ENCODE peak calls at places on chromosomes 4 and X, in seven cellular contexts. T is mesothelial cell of epicardium; U is GM20000; V is CD4-positive, alpha-beta T cell; Z is ovary; P is cardiac fibroblast; O is astrocyte of the spinal cord. L is an unnamed sample.

GRCh38 chr4:110781944-110782343 is 159.1 kb upstream of the PITX2 start:
- DNase-seq in T (no peak), U (no peak), V (no peak), Z (no peak), P (no peak), O (no peak), L (no peak)

GRCh38 chrX:155247497-155247896 is 16.8 kb downstream of the RAB39B start:
- DNase-seq in T (no peak), U (no peak), V (no peak), Z (no peak), P (no peak), O (no peak), L (no peak)

GRCh38 chr4:54439831-54440243 is 210.7 kb downstream of the PDGFRA start:
- DNase-seq in T (no peak), U (no peak), V (no peak), Z (peak), P (peak), O (peak), L (no peak)

GRCh38 chrX:124406294-124407013 is 60.1 kb downstream of the SH2D1A start:
- DNase-seq in T (peak), U (peak), V (peak), Z (peak), P (peak), O (peak), L (no peak)

GRCh38 chr4:19580090-19580489 is 671.6 kb upstream of the SLIT2 start:
- DNase-seq in T (no peak), U (no peak), V (no peak), Z (no peak), P (peak), O (no peak), L (no peak)

GRCh38 chrX:100980608-100981497 is 11.3 kb downstream of the ARL13A start:
- DNase-seq in T (no peak), U (no peak), V (no peak), Z (no peak), P (peak), O (peak), L (no peak)

GRCh38 chrX:107571296-107571998 is 56.9 kb upstream of the PRPS1 start:
- DNase-seq in T (no peak), U (no peak), V (no peak), Z (no peak), P (peak), O (peak), L (no peak)

GRCh38 chr4:87930629-87931028 is 44.9 kb upstream of the SPP1 start:
- DNase-seq in T (no peak), U (no peak), V (no peak), Z (no peak), P (no peak), O (no peak), L (no peak)

GRCh38 chr4:134624365-134624764 is 422.8 kb upstream of the PABPC4L start:
- DNase-seq in T (no peak), U (no peak), V (no peak), Z (no peak), P (no peak), O (no peak), L (no peak)

GRCh38 chr4:98686847-98687246 is 28.4 kb upstream of the TSPAN5 start:
- DNase-seq in T (no peak), U (no peak), V (no peak), Z (no peak), P (no peak), O (no peak), L (no peak)

GRCh38 chrX:39895228-39896110 is 202.3 kb downstream of the BCOR start:
- DNase-seq in T (no peak), U (no peak), V (no peak), Z (no peak), P (peak), O (no peak), L (no peak)

GRCh38 chrX:31071262-31071661 is 579 bp downstream of the FTHL17 start:
- DNase-seq in T (no peak), U (no peak), V (no peak), Z (no peak), P (no peak), O (no peak), L (no peak)

GRCh38 chrX:16826207-16826606 is 39.9 kb downstream of the TXLNG start:
- DNase-seq in T (no peak), U (peak), V (no peak), Z (no peak), P (peak), O (peak), L (no peak)

GRCh38 chr4:140703463-140703862 is 52.7 kb downstream of the TBC1D9 start:
- DNase-seq in T (no peak), U (no peak), V (no peak), Z (no peak), P (peak), O (peak), L (no peak)

GRCh38 chrX:46758956-46759644 is at the start of gene SLC9A7:
- DNase-seq in T (peak), U (peak), V (peak), Z (peak), P (peak), O (peak), L (peak)

GRCh38 chr4:156771171-156771837 is 200.3 kb downstream of the PDGFC start:
- DNase-seq in T (no peak), U (no peak), V (no peak), Z (no peak), P (peak), O (peak), L (no peak)

GRCh38 chrX:21295246-21295820 is 78.9 kb upstream of the CNKSR2 start:
- DNase-seq in T (no peak), U (no peak), V (no peak), Z (no peak), P (no peak), O (no peak), L (no peak)

GRCh38 chrX:43654431-43655150 is 1.5 kb upstream of the MAOA start:
- DNase-seq in T (peak), U (peak), V (peak), Z (peak), P (peak), O (peak), L (peak)

GRCh38 chr4:29153642-29154041 is 1566.5 kb upstream of the PCDH7 start:
- DNase-seq in T (no peak), U (no peak), V (no peak), Z (no peak), P (no peak), O (no peak), L (no peak)

GRCh38 chr4:40992472-40993298 is 221.7 kb downstream of the APBB2 start:
- DNase-seq in T (no peak), U (peak), V (no peak), Z (no peak), P (peak), O (peak), L (no peak)

GRCh38 chr4:152224872-152225420 is 310.9 kb downstream of the FBXW7 start:
- DNase-seq in T (no peak), U (no peak), V (no peak), Z (no peak), P (no peak), O (no peak), L (no peak)

GRCh38 chr4:82138376-82138775 is 235.4 kb downstream of the HNRNPD start:
- DNase-seq in T (no peak), U (no peak), V (no peak), Z (no peak), P (no peak), O (no peak), L (no peak)

GRCh38 chr4:128796934-128797333 is 12.6 kb upstream of the JADE1 start:
- DNase-seq in T (no peak), U (no peak), V (no peak), Z (no peak), P (no peak), O (no peak), L (no peak)

GRCh38 chr4:134028411-134028810 is 173.2 kb downstream of the PABPC4L start:
- DNase-seq in T (no peak), U (no peak), V (no peak), Z (no peak), P (no peak), O (no peak), L (no peak)

GRCh38 chr4:797066-797465 is 28.9 kb downstream of the CPLX1 start:
- DNase-seq in T (no peak), U (no peak), V (no peak), Z (no peak), P (no peak), O (no peak), L (no peak)

GRCh38 chr4:164571593-164572385 is 182.1 kb upstream of the SMIM31 start:
- DNase-seq in T (no peak), U (no peak), V (no peak), Z (no peak), P (no peak), O (peak), L (no peak)

GRCh38 chrX:1536712-1537030 is 314 bp downstream of the P2RY8 start:
- DNase-seq in T (no peak), U (no peak), V (no peak), Z (no peak), P (no peak), O (no peak), L (no peak)

GRCh38 chr4:126790633-126791032 is 842.1 kb upstream of the INTU start:
- DNase-seq in T (no peak), U (no peak), V (no peak), Z (no peak), P (no peak), O (no peak), L (no peak)

GRCh38 chr4:152171556-152171955 is 364.3 kb downstream of the FBXW7 start:
- DNase-seq in T (no peak), U (no peak), V (no peak), Z (no peak), P (no peak), O (no peak), L (no peak)

GRCh38 chr4:123554819-123555499 is 158.4 kb downstream of the SPRY1 start:
- DNase-seq in T (no peak), U (no peak), V (no peak), Z (no peak), P (no peak), O (no peak), L (no peak)
- TF ChIP-seq CTCF in T (no peak), U (no peak), V (no peak), Z (no peak), P (no peak), O (no peak), L (no peak)

GRCh38 chr4:2964077-2964471 is 703 bp downstream of the GRK4 start:
- DNase-seq in T (no peak), U (no peak), V (no peak), Z (no peak), P (no peak), O (no peak), L (no peak)

GRCh38 chr4:2961411-2962098 is 1.7 kb downstream of the NOP14 start:
- DNase-seq in T (no peak), U (no peak), V (no peak), Z (no peak), P (no peak), O (no peak), L (no peak)

GRCh38 chr4:2963185-2964076 is at the start of the genes GRK4 and NOP14:
- DNase-seq in T (peak), U (peak), V (peak), Z (peak), P (peak), O (peak), L (peak)

GRCh38 chr4:2962614-2963184 is 507 bp downstream of the NOP14 start:
- DNase-seq in T (no peak), U (no peak), V (no peak), Z (no peak), P (peak), O (no peak), L (no peak)

GRCh38 chr4:2962099-2962455 is 1.1 kb downstream of the NOP14 start:
- DNase-seq in T (no peak), U (peak), V (no peak), Z (no peak), P (no peak), O (no peak), L (no peak)
- TF ChIP-seq CTCF in T (no peak), U (no peak), V (no peak), Z (no peak), P (no peak), O (no peak), L (no peak)

GRCh38 chrX:109635151-109635550 is 10.2 kb upstream of the KCNE5 start:
- DNase-seq in T (no peak), U (peak), V (no peak), Z (no peak), P (peak), O (peak), L (no peak)
- TF ChIP-seq CTCF in T (peak), U (peak), V (peak), Z (no peak), P (peak), O (peak), L (no peak)

GRCh38 chrX:120790118-120790517 is 85.5 kb downstream of the CT47B1 start:
- DNase-seq in T (no peak), U (peak), V (no peak), Z (peak), P (peak), O (peak), L (no peak)
- TF ChIP-seq CTCF in T (peak), U (no peak), V (peak), Z (peak), P (peak), O (peak), L (no peak)

DNA sequence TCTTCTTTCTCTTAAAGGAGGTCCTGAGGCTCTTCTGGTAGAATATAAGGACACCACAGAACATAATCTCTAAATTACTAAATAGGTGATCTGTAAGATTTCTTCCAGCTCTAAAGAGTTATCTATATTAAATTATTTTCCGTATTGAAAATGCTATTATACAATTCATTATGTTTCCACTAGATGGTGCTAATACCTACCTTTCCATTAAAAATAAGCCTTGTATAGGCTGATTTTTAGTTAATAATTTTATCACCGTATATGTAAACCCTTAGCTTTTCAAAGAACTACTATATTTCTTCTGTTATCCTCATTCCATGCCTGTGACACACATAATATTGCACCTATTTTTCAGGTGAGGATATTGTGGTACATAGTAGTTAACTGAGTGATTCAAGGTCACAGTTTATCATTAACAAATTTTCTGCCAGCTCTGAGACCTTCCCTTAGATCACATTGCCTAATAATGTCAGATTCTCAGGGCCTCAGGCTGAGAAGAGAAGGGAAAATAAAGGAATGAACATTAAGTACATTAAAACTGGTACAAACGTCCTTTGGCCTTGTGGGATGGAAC is 138.8 kb downstream of the TEX11 start:
- DNase-seq in T (no peak), U (no peak), V (no peak), Z (no peak), P (peak), O (peak), L (no peak)
- TF ChIP-seq CTCF in T (peak), U (no peak), V (peak), Z (no peak), P (peak), O (peak), L (no peak)

L was measured in activated B cell treated with CpG ODN at 0.5 μM for 24 hours.